ENCODE peak calls at places on chromosomes 5 and 9, in eight cellular contexts. X, L, J, O, G, A, Z and V are unnamed samples.

GRCh38 chr5:160021818-160022446 is 13.0 kb downstream of the TTC1 start:
- DNase-seq in X (peak), L (peak), J (peak), O (peak), G (peak), A (peak), Z (peak), V (peak)

GRCh38 chr9:137430723-137431415 is 7.7 kb downstream of the NOXA1 start:
- DNase-seq in X (no peak), L (no peak), J (no peak), O (no peak), G (no peak), A (no peak), Z (no peak), V (peak)

GRCh38 chr5:77431286-77431685 is 60.8 kb downstream of the WDR41 start:
- DNase-seq in X (no peak), L (peak), J (no peak), O (no peak), G (no peak), A (no peak), Z (no peak), V (no peak)

GRCh38 chr9:105712773-105713172 is 18.4 kb downstream of the TMEM38B start:
- DNase-seq in X (no peak), L (no peak), J (no peak), O (no peak), G (no peak), A (no peak), Z (peak), V (peak)

GRCh38 chr9:90020277-90020871 is 415.6 kb downstream of the GADD45G start:
- DNase-seq in X (no peak), L (no peak), J (no peak), O (no peak), G (no peak), A (peak), Z (no peak), V (no peak)

GRCh38 chr9:91758491-91758981 is 191.5 kb downstream of the ROR2 start:
- DNase-seq in X (peak), L (peak), J (peak), O (no peak), G (no peak), A (peak), Z (peak), V (peak)

GRCh38 chr9:95670122-95670521 is 153.4 kb upstream of the PTCH1 start:
- DNase-seq in X (no peak), L (no peak), J (no peak), O (no peak), G (no peak), A (no peak), Z (no peak), V (no peak)

GRCh38 chr9:129597355-129598088 is 23.4 kb downstream of the C9orf50 start:
- DNase-seq in X (peak), L (peak), J (no peak), O (peak), G (no peak), A (peak), Z (no peak), V (no peak)

GRCh38 chr5:59799668-59800374 is 93.7 kb downstream of the PDE4D start:
- DNase-seq in X (peak), L (peak), J (peak), O (no peak), G (peak), A (peak), Z (peak), V (peak)

GRCh38 chr5:154753792-154754191 is 1.4 kb upstream of the LARP1 start:
- DNase-seq in X (no peak), L (peak), J (no peak), O (no peak), G (no peak), A (peak), Z (no peak), V (no peak)

GRCh38 chr5:978693-979092 is 29.9 kb upstream of the NKD2 start:
- DNase-seq in X (no peak), L (no peak), J (no peak), O (no peak), G (no peak), A (no peak), Z (peak), V (no peak)

GRCh38 chr5:132342291-132343180 is 27.0 kb upstream of the SLC22A5 start:
- DNase-seq in X (no peak), L (no peak), J (no peak), O (no peak), G (no peak), A (no peak), Z (peak), V (no peak)